ENCODE peak calls at places on chromosome 19, in ten cellular contexts. C is RWPE1, G is Calu3, X is left lung, A is brain microvascular endothelial cell, Y is ascending aorta, I is fibroblast of mammary gland, B is PC-9, Q is body of pancreas, D is neural progenitor cell. O is an unnamed sample.

GRCh38 chr19:7926727-7927604 is 1.0 kb upstream of the CTXN1 start:
- DNase-seq in C (no peak), G (no peak), X (peak), A (no peak), Y (no peak), I (no peak), B (no peak), Q (no peak), D (no peak), O (no peak)

GRCh38 chr19:3493651-3494050 is 6.8 kb downstream of the DOHH start:
- DNase-seq in C (no peak), G (no peak), X (no peak), A (no peak), Y (no peak), I (no peak), B (no peak), Q (no peak), D (no peak), O (no peak)

GRCh38 chr19:40441719-40442253 is 2.3 kb downstream of the SERTAD3 start:
- DNase-seq in C (no peak), G (no peak), X (no peak), A (no peak), Y (no peak), I (no peak), B (no peak), Q (no peak), D (no peak), O (no peak)

GRCh38 chr19:14333101-14333871 is 48.0 kb upstream of the ADGRE5 start:
- DNase-seq in C (peak), G (peak), X (peak), A (no peak), Y (no peak), I (peak), B (peak), Q (no peak), D (peak), O (peak)

GRCh38 chr19:16585808-16586476 is 13.7 kb upstream of the SLC35E1 start:
- DNase-seq in C (no peak), G (no peak), X (peak), A (no peak), Y (no peak), I (no peak), B (no peak), Q (peak), D (no peak), O (no peak)

GRCh38 chr19:12636631-12637030 is 25.9 kb downstream of the ZNF791 start:
- DNase-seq in C (no peak), G (no peak), X (peak), A (no peak), Y (no peak), I (no peak), B (no peak), Q (no peak), D (no peak), O (no peak)

GRCh38 chr19:55112246-55112780 is 5.1 kb downstream of the PPP1R12C start:
- DNase-seq in C (no peak), G (no peak), X (no peak), A (no peak), Y (no peak), I (no peak), B (no peak), Q (no peak), D (no peak), O (no peak)

GRCh38 chr19:55460670-55461258 is 678 bp downstream of the ISOC2 start:
- DNase-seq in C (peak), G (peak), X (no peak), A (peak), Y (peak), I (peak), B (peak), Q (peak), D (peak), O (peak)

GRCh38 chr19:55617426-55617825 is 6.9 kb downstream of the ZNF784 start:
- DNase-seq in C (no peak), G (no peak), X (no peak), A (no peak), Y (no peak), I (no peak), B (no peak), Q (no peak), D (no peak), O (no peak)

GRCh38 chr19:6127716-6128335 is 7.6 kb upstream of the ACSBG2 start:
- DNase-seq in C (no peak), G (no peak), X (no peak), A (no peak), Y (no peak), I (peak), B (no peak), Q (no peak), D (no peak), O (no peak)

GRCh38 chr19:30666301-30666803 is 294.2 kb downstream of the ZNF536 start:
- DNase-seq in C (peak), G (peak), X (no peak), A (peak), Y (peak), I (peak), B (peak), Q (peak), D (peak), O (peak)

GRCh38 chr19:21092107-21092506 is 10.1 kb downstream of the ZNF714 start:
- DNase-seq in C (no peak), G (no peak), X (no peak), A (no peak), Y (no peak), I (no peak), B (no peak), Q (peak), D (no peak), O (no peak)

GRCh38 chr19:15280048-15280725 is 47.9 kb upstream of the EPHX3 start:
- DNase-seq in C (no peak), G (no peak), X (no peak), A (no peak), Y (no peak), I (no peak), B (no peak), Q (peak), D (no peak), O (no peak)

GRCh38 chr19:30244533-30244932 is 127.7 kb upstream of the ZNF536 start:
- DNase-seq in C (no peak), G (no peak), X (no peak), A (no peak), Y (no peak), I (no peak), B (no peak), Q (no peak), D (no peak), O (peak)

GRCh38 chr19:55621673-55622231 is 2.6 kb downstream of the ZNF784 start:
- DNase-seq in C (no peak), G (no peak), X (peak), A (no peak), Y (no peak), I (no peak), B (no peak), Q (no peak), D (no peak), O (peak)

GRCh38 chr19:11324079-11324661 is 15.3 kb downstream of the RAB3D start:
- DNase-seq in C (peak), G (peak), X (peak), A (peak), Y (peak), I (peak), B (peak), Q (peak), D (no peak), O (peak)

GRCh38 chr19:20371911-20372310 is 193.7 kb downstream of the ZNF737 start:
- DNase-seq in C (no peak), G (no peak), X (no peak), A (no peak), Y (no peak), I (no peak), B (no peak), Q (no peak), D (no peak), O (no peak)

GRCh38 chr19:44111910-44112463 is 1.2 kb upstream of the ZNF225 start:
- DNase-seq in C (peak), G (no peak), X (no peak), A (peak), Y (no peak), I (peak), B (peak), Q (peak), D (peak), O (peak)

GRCh38 chr19:57293719-57294118 is 13.4 kb downstream of the ZNF460 start:
- DNase-seq in C (no peak), G (no peak), X (no peak), A (no peak), Y (no peak), I (no peak), B (no peak), Q (no peak), D (no peak), O (no peak)

GRCh38 chr19:56637976-56638555 is 4.9 kb upstream of the SMIM17 start:
- DNase-seq in C (peak), G (no peak), X (no peak), A (peak), Y (peak), I (peak), B (peak), Q (peak), D (peak), O (peak)

GRCh38 chr19:19578241-19578640 is 40.2 kb downstream of the CILP2 start:
- DNase-seq in C (no peak), G (no peak), X (no peak), A (no peak), Y (no peak), I (no peak), B (no peak), Q (no peak), D (no peak), O (peak)

GRCh38 chr19:13872695-13873389 is 4.1 kb upstream of the NANOS3 start:
- DNase-seq in C (no peak), G (no peak), X (peak), A (no peak), Y (no peak), I (no peak), B (peak), Q (peak), D (peak), O (no peak)

GRCh38 chr19:14476663-14477401 is 1.7 kb upstream of the PTGER1 start:
- DNase-seq in C (peak), G (no peak), X (peak), A (peak), Y (no peak), I (peak), B (peak), Q (no peak), D (no peak), O (no peak)

GRCh38 chr19:32124585-32124984 is 220.8 kb upstream of the ZNF507 start:
- DNase-seq in C (no peak), G (no peak), X (peak), A (no peak), Y (no peak), I (no peak), B (no peak), Q (no peak), D (no peak), O (no peak)

GRCh38 chr19:5052515-5052914 is 83.6 kb downstream of the KDM4B start:
- DNase-seq in C (no peak), G (no peak), X (peak), A (no peak), Y (no peak), I (no peak), B (no peak), Q (no peak), D (peak), O (peak)

GRCh38 chr19:8132858-8133458 is 16.4 kb downstream of the FBN3 start:
- DNase-seq in C (no peak), G (no peak), X (no peak), A (no peak), Y (no peak), I (no peak), B (no peak), Q (no peak), D (no peak), O (no peak)

GRCh38 chr19:42038675-42039074 is 31.3 kb downstream of the GRIK5 start:
- DNase-seq in C (no peak), G (no peak), X (peak), A (no peak), Y (no peak), I (no peak), B (no peak), Q (no peak), D (no peak), O (peak)

GRCh38 chr19:10625003-10625761 is at the start of gene SLC44A2:
- DNase-seq in C (peak), G (peak), X (peak), A (peak), Y (peak), I (peak), B (peak), Q (peak), D (peak), O (peak)

GRCh38 chr19:17829855-17830566 is 8.7 kb upstream of the INSL3 start:
- DNase-seq in C (peak), G (no peak), X (no peak), A (peak), Y (no peak), I (peak), B (peak), Q (no peak), D (peak), O (peak)

GRCh38 chr19:32824136-32824835 is 45.3 kb downstream of the SLC7A9 start:
- DNase-seq in C (no peak), G (no peak), X (no peak), A (no peak), Y (no peak), I (no peak), B (no peak), Q (no peak), D (peak), O (no peak)

GRCh38 chr19:45076029-45076850 is at the start of gene ZNF296:
- DNase-seq in C (peak), G (peak), X (peak), A (no peak), Y (peak), I (peak), B (peak), Q (peak), D (peak), O (peak)

GRCh38 chr19:30450101-30450500 is 77.9 kb downstream of the ZNF536 start:
- DNase-seq in C (no peak), G (no peak), X (no peak), A (no peak), Y (no peak), I (no peak), B (no peak), Q (peak), D (peak), O (peak)

GRCh38 chr19:56683119-56683518 is 11.6 kb upstream of the ZNF835 start:
- DNase-seq in C (no peak), G (no peak), X (no peak), A (no peak), Y (no peak), I (no peak), B (no peak), Q (no peak), D (no peak), O (no peak)

DNA sequence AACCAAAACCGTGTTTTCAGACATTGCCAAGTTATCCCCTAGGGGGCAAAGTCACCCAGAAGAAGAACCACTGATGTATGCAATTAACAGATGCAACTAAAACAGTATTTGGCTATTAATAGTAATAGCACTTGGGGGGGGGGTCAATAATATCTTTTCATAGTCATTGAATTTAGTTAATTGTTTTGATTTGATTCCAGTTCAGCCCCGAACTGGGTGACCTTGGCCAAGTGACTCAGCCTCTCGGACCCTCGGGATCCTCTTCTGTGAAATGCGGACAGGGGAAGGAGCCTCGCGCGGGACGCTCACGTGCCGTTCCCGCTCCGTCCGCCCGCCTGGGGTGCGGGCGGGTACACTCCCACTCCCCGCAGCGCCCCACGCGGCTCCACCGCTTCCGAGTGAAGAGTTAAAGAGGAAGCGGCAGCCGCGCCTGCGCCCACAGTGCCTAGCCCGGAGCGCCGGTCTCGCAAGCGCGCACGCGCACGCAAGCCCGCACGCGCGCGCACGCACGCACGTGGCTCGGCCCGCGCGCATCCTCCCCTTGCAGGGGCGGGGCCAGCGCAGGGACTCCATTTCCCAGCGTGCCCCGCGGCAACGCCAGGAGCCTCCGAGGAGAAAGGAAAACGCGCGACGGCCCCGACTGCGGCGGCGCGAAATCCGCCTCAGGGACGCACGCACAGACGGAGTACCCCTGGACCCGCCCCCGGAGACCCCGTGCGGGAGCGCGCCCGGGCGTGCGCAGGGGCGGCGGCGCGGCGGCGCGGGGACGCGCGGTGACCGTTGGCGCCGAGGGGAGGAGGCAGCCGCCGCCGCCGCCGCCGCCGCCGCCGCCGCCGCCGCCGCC is at the start of gene DAZAP1:
- DNase-seq in C (peak), G (peak), X (peak), A (peak), Y (peak), I (peak), B (peak), Q (peak), D (peak), O (peak)
- TF ChIP-seq CTCF in C (peak), G (peak), X (no peak), A (peak), Y (no peak), I (peak), B (peak), Q (no peak), D (peak), O (peak)

GRCh38 chr19:49430678-49431329 is 5.6 kb downstream of the GFY start:
- DNase-seq in C (no peak), G (peak), X (peak), A (no peak), Y (no peak), I (no peak), B (no peak), Q (no peak), D (peak), O (no peak)
- TF ChIP-seq CTCF in C (no peak), G (no peak), X (peak), A (peak), Y (no peak), I (peak), B (peak), Q (no peak), D (peak), O (no peak)

DNA sequence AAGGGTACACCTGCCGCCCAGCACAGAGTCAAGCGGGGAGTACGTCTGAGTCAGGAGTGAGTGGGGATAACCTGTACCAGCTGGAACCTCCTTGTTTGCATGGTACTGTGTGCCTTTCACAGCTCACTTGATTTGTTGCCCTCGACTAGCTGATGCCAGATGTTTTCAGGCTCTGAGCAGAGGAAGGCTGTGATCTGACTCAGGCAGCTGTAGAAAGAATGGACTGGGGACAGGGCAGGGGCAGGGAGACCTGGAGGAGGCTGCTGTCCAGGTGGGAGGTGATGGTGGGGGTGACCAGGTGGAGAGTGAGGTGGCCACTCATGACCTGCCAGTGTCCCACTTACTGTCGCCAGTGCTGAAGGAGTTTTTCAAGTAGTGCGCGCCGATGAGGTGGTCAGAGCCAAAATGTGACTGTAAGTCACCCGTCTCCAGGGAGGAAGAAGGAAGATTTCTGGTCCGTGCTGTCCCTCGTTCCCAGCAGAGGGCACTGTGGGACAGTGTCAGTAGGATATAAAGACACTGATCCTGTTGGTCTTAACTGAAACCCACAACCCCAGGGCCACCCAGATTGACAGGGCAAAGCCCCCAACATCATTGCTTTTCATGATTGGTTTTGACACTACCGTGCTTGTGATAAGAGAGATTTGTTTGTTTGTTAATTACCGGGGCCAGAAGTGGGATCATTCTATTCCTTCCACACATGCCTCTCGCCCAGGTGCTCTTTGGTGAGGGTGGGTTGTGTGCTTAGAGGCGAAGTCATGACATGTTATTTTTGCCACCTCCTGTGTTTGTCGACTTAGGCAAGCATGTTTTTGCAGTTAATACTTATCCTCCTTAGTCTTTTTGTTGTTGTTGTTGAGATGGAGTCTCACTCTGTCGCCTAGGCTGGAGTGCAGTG is 128.4 kb downstream of the DPF1 start:
- DNase-seq in C (peak), G (peak), X (no peak), A (peak), Y (peak), I (peak), B (peak), Q (peak), D (peak), O (peak)
- TF ChIP-seq CTCF in C (peak), G (peak), X (peak), A (peak), Y (peak), I (peak), B (peak), Q (peak), D (peak), O (peak)

DNA sequence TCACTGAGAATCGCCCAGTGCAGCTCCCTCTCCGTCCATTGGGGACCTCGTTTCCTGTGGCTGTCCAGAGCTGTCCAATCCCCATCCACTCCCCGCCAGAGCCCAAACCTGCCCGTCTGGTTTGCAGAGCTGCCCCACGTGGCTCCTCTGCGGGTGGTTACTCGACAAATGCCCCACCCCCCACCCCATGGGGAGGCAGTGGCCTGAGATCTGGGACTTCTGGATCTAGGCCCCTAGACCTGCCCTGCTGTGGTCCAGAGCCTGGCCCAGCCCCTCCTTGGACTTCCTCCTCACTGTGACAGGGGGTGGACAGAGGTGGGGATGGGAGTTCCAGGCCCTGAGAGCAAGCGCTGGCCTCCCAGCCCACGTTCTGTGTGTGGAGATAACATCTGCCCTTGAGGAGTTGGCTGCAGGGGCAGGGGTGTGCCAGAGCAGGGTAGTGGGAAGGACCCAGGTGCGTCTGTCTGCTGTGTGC is 29.1 kb downstream of the PAK4 start:
- DNase-seq in C (peak), G (peak), X (peak), A (no peak), Y (no peak), I (no peak), B (peak), Q (peak), D (no peak), O (no peak)
- TF ChIP-seq CTCF in C (no peak), G (peak), X (no peak), A (no peak), Y (no peak), I (no peak), B (no peak), Q (no peak), D (no peak), O (no peak)

O was measured in adrenal gland.